ENCODE peak calls at places on chromosome 1, in eight cellular contexts. Q, T, F, V, U, B, P and H are unnamed samples.

GRCh38 chr1:99943238-99943794 is 26.5 kb upstream of the SLC35A3 start:
- DNase-seq in Q (no peak), T (no peak), F (no peak), V (no peak), U (no peak), B (no peak), P (peak; percentile 44), H (no peak)

GRCh38 chr1:100240013-100240412 is 9.6 kb downstream of the DBT start:
- DNase-seq in Q (no peak), T (no peak), F (no peak), V (no peak), U (no peak), B (no peak), P (no peak), H (no peak)

GRCh38 chr1:45952072-45952471 is 148.7 kb downstream of the MAST2 start:
- DNase-seq in Q (no peak), T (no peak), F (no peak), V (no peak), U (no peak), B (no peak), P (peak; percentile 96), H (no peak)

GRCh38 chr1:226568077-226568831 is 19.7 kb downstream of the STUM start:
- DNase-seq in Q (peak; percentile 38), T (peak; percentile 27), F (no peak), V (no peak), U (no peak), B (no peak), P (no peak), H (no peak)

GRCh38 chr1:115811140-115811828 is 29.6 kb downstream of the NHLH2 start:
- DNase-seq in Q (no peak), T (no peak), F (no peak), V (no peak), U (no peak), B (peak; percentile 91), P (no peak), H (peak; percentile 75)

GRCh38 chr1:113686891-113687624 is 72.2 kb downstream of the PHTF1 start:
- DNase-seq in Q (no peak), T (no peak), F (no peak), V (no peak), U (no peak), B (no peak), P (no peak), H (no peak)

GRCh38 chr1:110462964-110463363 is 12.0 kb downstream of the PROK1 start:
- DNase-seq in Q (peak; percentile 58), T (no peak), F (no peak), V (no peak), U (no peak), B (no peak), P (peak; percentile 25), H (no peak)

GRCh38 chr1:244850099-244850852 is 14.1 kb downstream of the HNRNPU start:
- DNase-seq in Q (no peak), T (no peak), F (no peak), V (no peak), U (no peak), B (no peak), P (no peak), H (no peak)

GRCh38 chr1:207172321-207172720 is 68.3 kb downstream of the C4BPA start:
- DNase-seq in Q (no peak), T (no peak), F (no peak), V (no peak), U (no peak), B (no peak), P (no peak), H (no peak)

GRCh38 chr1:89692601-89693503 is 59.9 kb downstream of the LRRC8C start:
- DNase-seq in Q (no peak), T (no peak), F (no peak), V (peak; percentile 61), U (no peak), B (no peak), P (peak; percentile 13), H (no peak)

DNA sequence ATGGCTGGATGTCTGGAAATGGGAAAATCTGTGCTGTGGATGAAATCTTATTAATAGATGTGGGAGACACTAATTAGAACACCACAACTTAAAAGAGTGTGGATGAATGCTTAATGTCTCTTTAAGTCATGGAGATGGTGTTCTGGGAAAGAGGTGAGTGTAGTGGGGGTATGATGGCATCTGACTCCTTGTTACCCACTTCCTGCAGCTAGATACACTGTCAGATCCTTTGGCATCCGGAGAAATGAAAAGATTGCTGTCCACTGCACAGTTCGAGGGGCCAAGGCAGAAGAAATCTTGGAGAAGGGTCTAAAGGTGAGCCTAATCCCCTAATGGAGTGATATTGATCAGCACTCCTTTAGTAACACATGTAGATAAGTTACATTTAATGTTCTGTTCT is 2.0 kb downstream of the RPL11 start:
- DNase-seq in Q (no peak), T (no peak), F (no peak), V (no peak), U (no peak), B (no peak), P (no peak), H (no peak)
- H3K36me3 ChIP-seq in Q (no peaks in the 10 kb centered on the region), T (peaks cover 41% of the 10 kb centered on the region), F (peaks cover 64% of the 10 kb centered on the region), V (no peaks in the 10 kb centered on the region), U (peaks cover 26% of the 10 kb centered on the region), B (peaks cover 57% of the 10 kb centered on the region), P (peaks cover 29% of the 10 kb centered on the region), H (peaks cover 60% of the 10 kb centered on the region)

DNA sequence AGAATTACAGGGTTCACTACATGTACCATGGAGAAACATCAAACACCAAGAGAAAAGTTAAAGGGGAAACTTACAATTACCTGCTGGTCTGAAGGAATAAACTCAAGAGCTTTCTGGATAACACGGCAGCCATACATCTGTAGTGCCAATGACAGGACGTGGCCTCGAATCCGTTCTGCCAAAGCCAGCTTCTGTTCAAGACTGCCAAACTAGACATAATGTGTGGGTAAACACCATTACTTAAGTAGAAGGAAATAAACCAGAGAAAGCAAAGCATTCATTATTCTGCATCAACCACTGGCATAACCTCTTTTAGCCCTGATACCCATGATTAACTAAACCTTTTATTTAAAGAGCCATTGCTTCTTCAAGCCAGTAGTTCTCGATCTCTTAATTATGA is 41.5 kb upstream of the SDC3 start:
- DNase-seq in Q (no peak), T (no peak), F (no peak), V (no peak), U (no peak), B (no peak), P (no peak), H (no peak)
- H3K36me3 ChIP-seq in Q (no peaks in the 10 kb centered on the region), T (peaks cover 30% of the 10 kb centered on the region), F (peaks cover 90% of the 10 kb centered on the region), V (no peaks in the 10 kb centered on the region), U (peaks cover 53% of the 10 kb centered on the region), B (peaks cover 95% of the 10 kb centered on the region), P (peaks cover 22% of the 10 kb centered on the region), H (peaks cover 93% of the 10 kb centered on the region)

GRCh38 chr1:32944180-32944579 is 20.4 kb downstream of the RNF19B start:
- DNase-seq in Q (no peak), T (no peak), F (no peak), V (no peak), U (no peak), B (no peak), P (no peak), H (no peak)

GRCh38 chr1:32933742-32934322 is 30.8 kb downstream of the RNF19B start:
- DNase-seq in Q (no peak), T (no peak), F (no peak), V (peak; percentile 38), U (no peak), B (peak; percentile 40), P (peak; percentile 38), H (no peak)

GRCh38 chr1:32937061-32937460 is 27.5 kb downstream of the RNF19B start:
- DNase-seq in Q (no peak), T (no peak), F (no peak), V (no peak), U (no peak), B (no peak), P (peak; percentile 30), H (no peak)

DNA sequence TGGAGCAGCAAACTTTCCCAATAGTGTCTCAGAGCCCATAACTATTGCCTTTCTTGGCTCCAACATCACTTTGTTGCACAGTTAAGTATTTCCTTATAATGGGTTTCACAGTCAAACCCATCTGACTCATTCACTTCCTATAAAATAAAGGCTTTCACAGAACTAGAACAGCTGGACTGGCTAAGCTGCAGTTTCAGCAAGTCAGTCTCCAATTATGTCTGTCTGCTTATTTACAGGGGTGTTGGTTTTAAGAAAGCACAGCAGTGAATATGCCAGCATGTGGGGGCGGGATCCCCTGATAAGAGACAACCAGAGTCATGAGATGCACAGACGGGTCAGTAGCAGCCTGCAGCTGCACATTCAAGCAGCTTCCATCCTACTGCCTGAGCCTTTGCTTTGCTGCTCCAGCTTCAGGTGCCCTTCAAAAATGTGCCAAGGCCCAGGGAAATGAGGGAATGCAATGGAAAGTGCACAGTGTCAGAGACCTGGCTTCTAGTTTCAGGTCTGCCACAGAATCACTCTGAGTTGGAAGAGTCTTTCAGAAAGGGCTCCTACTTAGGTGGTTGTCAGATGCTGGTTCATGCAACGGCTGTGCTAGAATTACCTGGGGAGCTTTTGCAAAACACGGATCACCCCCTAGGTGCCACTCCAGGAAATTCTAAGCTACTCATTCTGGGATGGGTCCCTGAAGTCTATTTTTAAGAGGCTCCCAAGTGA is 24.8 kb downstream of the RNF19B start:
- DNase-seq in Q (peak; percentile 71), T (no peak), F (peak; percentile 37), V (peak; percentile 73), U (no peak), B (no peak), P (peak; percentile 91), H (no peak)
- H3K36me3 ChIP-seq in Q (no peaks in the 10 kb centered on the region), T (no peaks in the 10 kb centered on the region), F (peaks cover 94% of the 10 kb centered on the region), V (peaks cover 8% of the 10 kb centered on the region), U (peaks cover 37% of the 10 kb centered on the region), B (peaks cover 99% of the 10 kb centered on the region), P (peaks cover 14% of the 10 kb centered on the region), H (peaks cover 93% of the 10 kb centered on the region)

GRCh38 chr1:204566583-204566955 is 50.4 kb downstream of the MDM4 start:
- DNase-seq in Q (no peak), T (no peak), F (no peak), V (no peak), U (no peak), B (no peak), P (no peak), H (no peak)
- H3K36me3 ChIP-seq in Q (no peaks in the 10 kb centered on the region), T (no peaks in the 10 kb centered on the region), F (peaks cover 51% of the 10 kb centered on the region), V (no peaks in the 10 kb centered on the region), U (peaks cover 5% of the 10 kb centered on the region), B (peaks cover 26% of the 10 kb centered on the region), P (no peaks in the 10 kb centered on the region), H (peaks cover 13% of the 10 kb centered on the region)

GRCh38 chr1:165900576-165901380 is 73.4 kb downstream of the UCK2 start:
- DNase-seq in Q (no peak), T (no peak), F (no peak), V (no peak), U (no peak), B (peak; percentile 86), P (peak; percentile 76), H (no peak)

GRCh38 chr1:165904948-165905347 is 77.5 kb downstream of the UCK2 start:
- DNase-seq in Q (no peak), T (no peak), F (no peak), V (no peak), U (no peak), B (no peak), P (no peak), H (no peak)

GRCh38 chr1:165899461-165899941 is 72.1 kb downstream of the UCK2 start:
- DNase-seq in Q (no peak), T (no peak), F (peak; percentile 21), V (no peak), U (no peak), B (peak; percentile 55), P (peak; percentile 55), H (no peak)

GRCh38 chr1:165903672-165904071 is 76.3 kb downstream of the UCK2 start:
- DNase-seq in Q (no peak), T (no peak), F (no peak), V (no peak), U (no peak), B (peak; percentile 60), P (peak; percentile 97), H (no peak)

GRCh38 chr1:165902565-165902964 is 75.2 kb downstream of the UCK2 start:
- DNase-seq in Q (no peak), T (no peak), F (no peak), V (no peak), U (no peak), B (no peak), P (no peak), H (no peak)
- H3K36me3 ChIP-seq in Q (no peaks in the 10 kb centered on the region), T (peaks cover 10% of the 10 kb centered on the region), F (peaks cover 47% of the 10 kb centered on the region), V (no peaks in the 10 kb centered on the region), U (no peaks in the 10 kb centered on the region), B (peaks cover 40% of the 10 kb centered on the region), P (peaks cover 16% of the 10 kb centered on the region), H (peaks cover 11% of the 10 kb centered on the region)